ENCODE peak calls at places on chromosomes 6 and 20, in seven cellular contexts. Z is breast epithelium, R is left lung, H is progenitor cell of endocrine pancreas, C is BJ, B is AG09309, F is suprapubic skin. Y is an unnamed sample.

GRCh38 chr6:157954150-157955117 is 27.2 kb upstream of the SYNJ2 start:
- DNase-seq in Z (no peak), R (no peak), H (peak), C (peak), B (peak), F (no peak), Y (no peak)

GRCh38 chr6:91304506-91304905 is 717.6 kb upstream of the MAP3K7 start:
- DNase-seq in Z (no peak), R (no peak), H (no peak), C (no peak), B (no peak), F (no peak), Y (no peak)

GRCh38 chr6:82968708-82969107 is 96.9 kb downstream of the UBE3D start:
- DNase-seq in Z (no peak), R (no peak), H (no peak), C (no peak), B (no peak), F (no peak), Y (no peak)

GRCh38 chr6:108789475-108789874 is 58.7 kb upstream of the ARMC2 start:
- DNase-seq in Z (no peak), R (no peak), H (no peak), C (no peak), B (no peak), F (no peak), Y (no peak)

GRCh38 chr20:64010711-64011237 is 25.2 kb upstream of the C20orf204 start:
- DNase-seq in Z (no peak), R (no peak), H (no peak), C (peak), B (peak), F (no peak), Y (no peak)

GRCh38 chr6:137309078-137309762 is 90.0 kb upstream of the IFNGR1 start:
- DNase-seq in Z (peak), R (peak), H (no peak), C (no peak), B (no peak), F (no peak), Y (no peak)

GRCh38 chr6:111294374-111294967 is 188.5 kb downstream of the REV3L start:
- DNase-seq in Z (no peak), R (no peak), H (no peak), C (no peak), B (no peak), F (no peak), Y (no peak)

GRCh38 chr6:77368660-77369313 is 94.5 kb downstream of the HTR1B start:
- DNase-seq in Z (peak), R (no peak), H (no peak), C (no peak), B (no peak), F (no peak), Y (no peak)

GRCh38 chr6:160215232-160215631 is 43.4 kb downstream of the SLC22A2 start:
- DNase-seq in Z (no peak), R (no peak), H (no peak), C (no peak), B (no peak), F (no peak), Y (no peak)

GRCh38 chr20:37986063-37986858 is 47.0 kb downstream of the TTI1 start:
- DNase-seq in Z (no peak), R (no peak), H (no peak), C (no peak), B (no peak), F (no peak), Y (no peak)

GRCh38 chr20:39576786-39577185 is 614.6 kb downstream of the DHX35 start:
- DNase-seq in Z (no peak), R (no peak), H (no peak), C (no peak), B (no peak), F (no peak), Y (no peak)

GRCh38 chr6:1611322-1611571 is 1.5 kb downstream of the FOXC1 start:
- DNase-seq in Z (no peak), R (no peak), H (no peak), C (no peak), B (no peak), F (no peak), Y (no peak)

GRCh38 chr6:56314683-56315523 is 67.5 kb upstream of the COL21A1 start:
- DNase-seq in Z (no peak), R (no peak), H (no peak), C (no peak), B (no peak), F (no peak), Y (no peak)
- TF ChIP-seq CTCF in Z (peak), R (peak), H (peak), C (peak), B (peak), F (peak), Y (no peak)

DNA sequence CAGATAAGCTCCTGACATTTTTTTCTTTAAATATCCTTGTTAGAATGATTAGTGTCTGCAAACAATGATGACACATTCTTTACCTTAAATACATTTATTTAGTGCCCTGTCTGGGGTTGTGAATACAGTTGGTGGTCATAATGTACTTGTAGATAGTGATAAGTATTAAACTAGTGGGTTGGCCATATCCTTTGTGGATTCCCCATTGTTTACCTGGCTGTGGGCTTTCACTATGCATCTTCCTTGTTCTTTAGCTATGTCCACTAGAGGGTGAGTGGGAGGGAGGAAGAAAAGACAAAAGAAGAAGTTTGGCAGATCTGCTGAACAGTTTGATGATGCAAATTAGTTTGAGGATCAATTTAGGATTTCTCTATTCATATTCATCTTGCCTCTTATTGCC is 15.7 kb downstream of the HS3ST5 start:
- DNase-seq in Z (no peak), R (no peak), H (no peak), C (no peak), B (no peak), F (no peak), Y (no peak)
- TF ChIP-seq CTCF in Z (no peak), R (no peak), H (peak), C (no peak), B (peak), F (no peak), Y (no peak)

GRCh38 chr6:3835055-3835731 is 14.0 kb upstream of the FAM50B start:
- DNase-seq in Z (no peak), R (no peak), H (no peak), C (no peak), B (no peak), F (no peak), Y (no peak)

GRCh38 chr6:3838992-3839867 is 9.9 kb upstream of the FAM50B start:
- DNase-seq in Z (no peak), R (no peak), H (no peak), C (no peak), B (no peak), F (no peak), Y (no peak)

GRCh38 chr6:3841711-3842565 is 7.2 kb upstream of the FAM50B start:
- DNase-seq in Z (peak), R (no peak), H (no peak), C (peak), B (peak), F (no peak), Y (no peak)

GRCh38 chr6:3841066-3841454 is 8.1 kb upstream of the FAM50B start:
- DNase-seq in Z (no peak), R (no peak), H (no peak), C (no peak), B (no peak), F (no peak), Y (no peak)

DNA sequence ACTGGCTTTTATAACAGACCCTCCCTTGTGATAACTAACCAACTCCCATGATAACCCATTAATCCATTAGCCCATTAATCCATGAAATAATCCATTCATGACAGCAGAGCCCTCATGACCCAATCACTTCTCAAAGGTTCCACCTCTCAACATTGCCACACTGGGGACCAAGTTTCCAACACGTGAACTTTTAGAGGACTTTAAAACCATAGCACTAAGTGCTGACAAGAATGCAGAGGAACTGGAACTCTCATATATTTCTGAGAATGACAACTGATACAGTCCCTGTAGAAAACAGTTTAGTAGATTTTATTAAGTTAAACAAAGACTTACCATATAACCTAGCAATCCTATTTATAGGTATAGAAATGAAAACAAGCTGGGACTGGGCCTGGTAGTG is 11.4 kb upstream of the FAM50B start:
- DNase-seq in Z (no peak), R (no peak), H (no peak), C (no peak), B (no peak), F (no peak), Y (no peak)
- TF ChIP-seq CTCF in Z (no peak), R (no peak), H (no peak), C (no peak), B (no peak), F (no peak), Y (no peak)

GRCh38 chr6:5149891-5150290 is 64.8 kb downstream of the PPP1R3G start:
- DNase-seq in Z (no peak), R (no peak), H (no peak), C (no peak), B (no peak), F (no peak), Y (no peak)

GRCh38 chr6:5151955-5152401 is 66.8 kb downstream of the PPP1R3G start:
- DNase-seq in Z (no peak), R (no peak), H (no peak), C (peak), B (peak), F (no peak), Y (no peak)

GRCh38 chr6:5151295-5151954 is 66.3 kb downstream of the PPP1R3G start:
- DNase-seq in Z (no peak), R (no peak), H (no peak), C (no peak), B (no peak), F (no peak), Y (no peak)

GRCh38 chr6:5149160-5149559 is 64.0 kb downstream of the PPP1R3G start:
- DNase-seq in Z (no peak), R (no peak), H (no peak), C (no peak), B (no peak), F (no peak), Y (no peak)

DNA sequence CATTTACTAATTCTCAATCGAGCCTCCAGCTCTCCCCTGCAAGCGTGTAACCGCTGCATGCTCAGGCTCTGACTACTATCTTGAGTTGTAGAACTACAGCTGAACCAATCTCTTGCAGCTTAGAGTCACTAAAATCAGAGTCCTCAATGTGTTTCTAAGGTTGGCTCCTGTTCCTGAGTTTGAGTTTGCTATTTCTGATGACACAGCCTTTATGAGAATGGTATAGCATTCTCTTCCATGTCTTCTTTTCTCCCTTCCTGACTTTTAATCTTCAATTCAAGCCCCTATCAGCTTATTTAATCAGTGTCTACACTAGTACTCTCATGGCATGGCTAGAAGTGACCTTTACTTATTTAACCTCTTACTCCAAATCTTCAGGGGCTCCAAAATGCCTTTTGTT is 65.5 kb downstream of the PPP1R3G start:
- DNase-seq in Z (no peak), R (no peak), H (no peak), C (no peak), B (no peak), F (no peak), Y (no peak)
- TF ChIP-seq CTCF in Z (no peak), R (no peak), H (no peak), C (no peak), B (no peak), F (no peak), Y (no peak)

GRCh38 chr6:28433119-28433518 is 10.2 kb downstream of the ZSCAN23 start:
- DNase-seq in Z (no peak), R (no peak), H (no peak), C (no peak), B (no peak), F (no peak), Y (no peak)
- TF ChIP-seq CTCF in Z (no peak), R (no peak), H (no peak), C (no peak), B (no peak), F (no peak), Y (no peak)

DNA sequence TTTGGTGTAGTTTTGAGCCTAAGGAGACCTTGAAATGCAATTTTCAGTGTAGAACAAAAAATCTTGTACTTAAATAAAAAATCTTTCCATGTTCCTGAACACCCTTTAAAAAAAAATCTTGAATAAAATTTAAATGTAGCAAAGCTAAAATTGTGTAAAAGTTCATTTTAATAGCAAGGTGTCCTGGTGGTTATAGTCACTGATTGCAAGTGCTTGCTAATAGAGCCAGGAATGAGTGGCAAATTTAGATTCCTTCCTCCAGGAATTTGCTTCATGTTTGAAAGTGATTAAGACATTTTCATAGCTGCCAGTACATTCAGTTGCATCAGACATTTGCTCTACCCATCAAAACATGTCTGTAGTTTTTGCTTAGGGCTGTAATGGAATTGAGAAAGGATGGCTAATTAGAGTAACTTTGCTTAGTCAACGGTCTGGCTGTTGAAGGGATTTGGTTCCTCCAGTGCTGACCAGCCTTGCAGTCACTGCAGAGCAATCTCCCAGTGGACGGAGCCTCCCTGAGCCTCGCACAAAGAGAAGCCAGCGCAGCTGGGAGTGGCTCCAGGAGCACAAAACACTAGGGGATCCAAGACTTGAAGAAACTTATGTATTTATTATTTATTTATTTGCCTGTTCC is 36.5 kb downstream of the AKAP12 start:
- DNase-seq in Z (no peak), R (no peak), H (no peak), C (peak), B (peak), F (no peak), Y (no peak)
- TF ChIP-seq CTCF in Z (no peak), R (no peak), H (peak), C (peak), B (peak), F (no peak), Y (no peak)

GRCh38 chr6:13398421-13398994 is 70.2 kb upstream of the TBC1D7 start:
- DNase-seq in Z (no peak), R (no peak), H (no peak), C (no peak), B (no peak), F (no peak), Y (no peak)
- TF ChIP-seq CTCF in Z (no peak), R (no peak), H (no peak), C (no peak), B (no peak), F (no peak), Y (no peak)

Y was measured in activated B cell treated with CpG ODN at 0.5 μM for 24 hours.